ENCODE peak calls at places on chromosomes 6 and 20, in ten cellular contexts. V is effector memory CD4-positive, alpha-beta T cell; L is activated naive CD8-positive, alpha-beta T cell treated with anti-CD3 and anti-CD28 coated beads, Interleukin-2, amount 50 U/mL, for 24 hours; F is AG08395; O is sciatic nerve; E is memory B cell; R is NT2/D1; P is amniotic stem cell; D is foreskin fibroblast; W is left lung. N is an unnamed sample.

GRCh38 chr20:4813839-4814695 is 92.4 kb downstream of the PRND start:
- DNase-seq in V (peak), L (peak), F (no peak), O (no peak), E (peak), R (no peak), P (no peak), D (no peak), W (no peak), N (no peak)

GRCh38 chr6:105900120-105900937 is 185.8 kb upstream of the PRDM1 start:
- DNase-seq in V (no peak), L (no peak), F (peak), O (no peak), E (no peak), R (no peak), P (peak), D (peak), W (no peak), N (no peak)

GRCh38 chr6:25138024-25138696 is 141.0 kb upstream of the CARMIL1 start:
- DNase-seq in V (peak), L (peak), F (peak), O (peak), E (peak), R (no peak), P (peak), D (peak), W (no peak), N (no peak)

GRCh38 chr20:20014659-20015058 is 2.5 kb upstream of the NAA20 start:
- DNase-seq in V (no peak), L (no peak), F (no peak), O (no peak), E (no peak), R (no peak), P (no peak), D (no peak), W (no peak), N (no peak)

GRCh38 chr6:146914563-146915483 is 289.4 kb upstream of the STXBP5 start:
- DNase-seq in V (no peak), L (no peak), F (peak), O (peak), E (no peak), R (no peak), P (peak), D (peak), W (no peak), N (no peak)

GRCh38 chr6:22318404-22318803 is 21.6 kb upstream of the PRL start:
- DNase-seq in V (no peak), L (no peak), F (no peak), O (no peak), E (no peak), R (no peak), P (no peak), D (no peak), W (peak), N (no peak)

GRCh38 chr20:38418509-38419204 is 16.5 kb downstream of the SNHG17 start:
- DNase-seq in V (no peak), L (no peak), F (peak), O (peak), E (no peak), R (no peak), P (no peak), D (peak), W (no peak), N (no peak)

GRCh38 chr6:35727206-35727934 is 9.5 kb upstream of the ARMC12 start:
- DNase-seq in V (no peak), L (peak), F (peak), O (peak), E (no peak), R (no peak), P (no peak), D (peak), W (no peak), N (peak)

GRCh38 chr6:24704468-24704867 is 14.5 kb downstream of the C6orf62 start:
- DNase-seq in V (no peak), L (no peak), F (no peak), O (no peak), E (no peak), R (no peak), P (no peak), D (no peak), W (no peak), N (no peak)

GRCh38 chr6:44000164-44000842 is 126.9 kb downstream of the MRPL14 start:
- DNase-seq in V (no peak), L (peak), F (no peak), O (no peak), E (peak), R (no peak), P (no peak), D (no peak), W (peak), N (peak)

GRCh38 chr6:5130135-5130866 is 45.2 kb downstream of the PPP1R3G start:
- DNase-seq in V (no peak), L (no peak), F (no peak), O (no peak), E (no peak), R (no peak), P (no peak), D (no peak), W (no peak), N (no peak)

GRCh38 chr6:121791396-121792315 is 356.2 kb downstream of the GJA1 start:
- DNase-seq in V (no peak), L (no peak), F (peak), O (no peak), E (no peak), R (peak), P (no peak), D (peak), W (no peak), N (peak)

GRCh38 chr6:34465551-34466241 is at the start of gene PACSIN1:
- DNase-seq in V (no peak), L (peak), F (no peak), O (no peak), E (peak), R (peak), P (no peak), D (peak), W (no peak), N (peak)

GRCh38 chr6:42745083-42745637 is 743 bp downstream of the TBCC start:
- DNase-seq in V (no peak), L (peak), F (no peak), O (peak), E (no peak), R (no peak), P (no peak), D (peak), W (no peak), N (peak)

GRCh38 chr6:131443514-131443913 is 129.5 kb upstream of the ARG1 start:
- DNase-seq in V (no peak), L (peak), F (no peak), O (no peak), E (no peak), R (no peak), P (no peak), D (no peak), W (no peak), N (no peak)

GRCh38 chr20:59835448-59836395 is 97.7 kb downstream of the SYCP2 start:
- DNase-seq in V (no peak), L (no peak), F (peak), O (no peak), E (no peak), R (peak), P (no peak), D (peak), W (no peak), N (peak)

GRCh38 chr6:89567635-89568390 is 70.7 kb downstream of the LYRM2 start:
- DNase-seq in V (no peak), L (no peak), F (no peak), O (no peak), E (no peak), R (no peak), P (no peak), D (no peak), W (no peak), N (no peak)

GRCh38 chr20:24296477-24297380 is 172.7 kb upstream of the SYNDIG1 start:
- DNase-seq in V (no peak), L (no peak), F (no peak), O (no peak), E (no peak), R (no peak), P (no peak), D (no peak), W (no peak), N (no peak)

GRCh38 chr20:43973671-43974450 is 59.2 kb downstream of the TOX2 start:
- DNase-seq in V (no peak), L (no peak), F (no peak), O (no peak), E (no peak), R (no peak), P (no peak), D (no peak), W (no peak), N (no peak)

GRCh38 chr6:20135677-20136268 is 76.5 kb downstream of the MBOAT1 start:
- DNase-seq in V (no peak), L (no peak), F (no peak), O (no peak), E (no peak), R (no peak), P (no peak), D (no peak), W (no peak), N (no peak)